ENCODE peak calls at places on chromosomes 4 and X, in nine cellular contexts. E, U, V, M, R, X, J, D and L are unnamed samples.

GRCh38 chr4:4427478-4427870 is 40.6 kb downstream of the NSG1 start:
- DNase-seq in E (no peak), U (no peak), V (no peak), M (no peak), R (no peak), X (no peak), J (no peak), D (no peak), L (no peak)

GRCh38 chrX:12657881-12658280 is 133.3 kb upstream of the PRPS2 start:
- DNase-seq in E (no peak), U (no peak), V (no peak), M (no peak), R (no peak), X (no peak), J (no peak), D (no peak), L (no peak)

GRCh38 chr4:155849042-155849441 is 17.0 kb downstream of the ASIC5 start:
- DNase-seq in E (no peak), U (no peak), V (no peak), M (no peak), R (no peak), X (no peak), J (no peak), D (no peak), L (no peak)

GRCh38 chr4:149121015-149121404 is 678.8 kb upstream of the NR3C2 start:
- DNase-seq in E (no peak), U (no peak), V (no peak), M (no peak), R (no peak), X (no peak), J (no peak), D (no peak), L (no peak)

GRCh38 chrX:17525266-17525665 is 150.3 kb downstream of the NHS start:
- DNase-seq in E (no peak), U (peak; percentile 56), V (no peak), M (no peak), R (no peak), X (no peak), J (peak; percentile 36), D (no peak), L (no peak)

GRCh38 chr4:38834570-38834969 is 22.0 kb downstream of the TLR6 start:
- DNase-seq in E (no peak), U (no peak), V (no peak), M (no peak), R (no peak), X (no peak), J (no peak), D (no peak), L (no peak)

GRCh38 chr4:159191989-159192388 is 89.1 kb downstream of the RAPGEF2 start:
- DNase-seq in E (no peak), U (peak; percentile 59), V (no peak), M (no peak), R (peak; percentile 25), X (no peak), J (peak; percentile 35), D (peak; percentile 71), L (peak; percentile 23)

GRCh38 chr4:5969777-5970176 is 48.5 kb downstream of the C4orf50 start:
- DNase-seq in E (no peak), U (no peak), V (peak; percentile 9), M (no peak), R (no peak), X (no peak), J (no peak), D (no peak), L (no peak)